ENCODE peak calls at places on chromosomes 3 and 15, in four cellular contexts. R is adrenal gland, L is HCT116, N is tibial nerve. D is an unnamed sample.

GRCh38 chr3:123907720-123908119 is 23.6 kb upstream of the MYLK start:
- DNase-seq in R (no peak), L (no peak), N (no peak), D (no peak)

GRCh38 chr15:90222538-90222937 is 11.2 kb downstream of the CIB1 start:
- DNase-seq in R (no peak), L (no peak), N (no peak), D (no peak)

GRCh38 chr3:143901105-143901504 is 52.8 kb upstream of the SLC9A9 start:
- DNase-seq in R (no peak), L (no peak), N (no peak), D (no peak)

GRCh38 chr3:58866079-58866478 is 183.7 kb downstream of the CFAP20DC start:
- DNase-seq in R (no peak), L (no peak), N (no peak), D (no peak)

GRCh38 chr3:194069421-194070219 is 66.3 kb upstream of the HES1 start:
- DNase-seq in R (peak), L (no peak), N (no peak), D (no peak)

GRCh38 chr3:54433846-54434245 is 311.5 kb downstream of the CACNA2D3 start:
- DNase-seq in R (no peak), L (peak), N (no peak), D (no peak)

GRCh38 chr3:88230638-88231037 is 80.9 kb downstream of the C3orf38 start:
- DNase-seq in R (no peak), L (no peak), N (no peak), D (no peak)

GRCh38 chr3:142394921-142395622 is 52.8 kb downstream of the XRN1 start:
- DNase-seq in R (no peak), L (no peak), N (no peak), D (no peak)

GRCh38 chr3:148758303-148758884 is 60.7 kb downstream of the AGTR1 start:
- DNase-seq in R (no peak), L (no peak), N (no peak), D (no peak)

GRCh38 chr3:70273492-70273891 is 38.9 kb downstream of the MDFIC2 start:
- DNase-seq in R (no peak), L (no peak), N (no peak), D (no peak)

GRCh38 chr15:71921191-71921590 is 110.8 kb downstream of the NR2E3 start:
- DNase-seq in R (no peak), L (no peak), N (no peak), D (peak)

GRCh38 chr15:43135351-43135750 is 2.0 kb downstream of the TMEM62 start:
- DNase-seq in R (no peak), L (no peak), N (no peak), D (no peak)

GRCh38 chr3:183301937-183302580 is 49.0 kb downstream of the B3GNT5 start:
- DNase-seq in R (no peak), L (no peak), N (no peak), D (no peak)

GRCh38 chr15:37792351-37792750 is 142.1 kb upstream of the TMCO5A start:
- DNase-seq in R (no peak), L (no peak), N (no peak), D (no peak)

GRCh38 chr15:38768970-38769369 is 204.4 kb upstream of the RASGRP1 start:
- DNase-seq in R (no peak), L (no peak), N (peak), D (no peak)

GRCh38 chr3:69602112-69602511 is 137.2 kb upstream of the MITF start:
- DNase-seq in R (no peak), L (no peak), N (no peak), D (no peak)

GRCh38 chr3:15520185-15520584 is 1.3 kb downstream of the COLQ start:
- DNase-seq in R (no peak), L (no peak), N (no peak), D (no peak)

GRCh38 chr3:197226179-197226578 is 72.2 kb downstream of the DLG1 start:
- DNase-seq in R (no peak), L (no peak), N (no peak), D (no peak)

GRCh38 chr3:10192953-10193691 is 28.4 kb downstream of the IRAK2 start:
- DNase-seq in R (peak), L (no peak), N (no peak), D (peak)

GRCh38 chr15:101039461-101039860 is 120.3 kb downstream of the LRRK1 start:
- DNase-seq in R (peak), L (no peak), N (no peak), D (no peak)

GRCh38 chr3:132079150-132079549 is 44.3 kb upstream of the CPNE4 start:
- DNase-seq in R (no peak), L (no peak), N (no peak), D (no peak)

GRCh38 chr3:32451049-32451659 is 51.5 kb downstream of the CMTM6 start:
- DNase-seq in R (no peak), L (no peak), N (no peak), D (no peak)

GRCh38 chr3:81302045-81302444 is 459.4 kb downstream of the GBE1 start:
- DNase-seq in R (peak), L (peak), N (peak), D (peak)

GRCh38 chr15:48646364-48646763 is 855 bp upstream of the FBN1 start:
- DNase-seq in R (no peak), L (no peak), N (no peak), D (no peak)

GRCh38 chr15:48644498-48644826 is 1.0 kb downstream of the FBN1 start:
- DNase-seq in R (peak), L (no peak), N (no peak), D (no peak)

GRCh38 chr15:48645558-48646330 is at the start of gene FBN1:
- DNase-seq in R (peak), L (no peak), N (peak), D (peak)

GRCh38 chr15:48643776-48644497 is 1.6 kb downstream of the FBN1 start:
- DNase-seq in R (no peak), L (no peak), N (no peak), D (no peak)

GRCh38 chr15:48644827-48645557 is 517 bp downstream of the FBN1 start:
- DNase-seq in R (peak), L (no peak), N (no peak), D (peak)
- TF ChIP-seq POLR2A in R (no peak), L (no peak), N (no peak), D (no peak)

DNA sequence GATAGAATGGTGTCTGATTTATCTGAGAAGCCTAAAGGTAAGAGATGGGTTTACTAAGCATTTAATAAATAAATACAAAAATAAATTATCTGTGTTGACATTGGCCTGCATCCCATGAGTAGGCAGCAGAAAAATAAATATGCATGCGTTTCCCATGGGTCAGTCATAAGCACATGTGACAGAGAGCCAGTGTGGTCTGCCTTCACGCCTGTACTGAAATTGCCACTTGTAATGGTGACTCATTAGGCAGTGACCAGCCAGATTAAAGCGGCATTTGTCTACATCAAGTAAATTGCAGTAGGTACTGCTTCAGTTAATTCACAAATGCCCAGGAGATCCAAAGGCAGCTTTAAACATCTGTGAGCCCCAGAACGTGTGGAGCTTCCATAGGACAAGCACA is 399.6 kb downstream of the NAALADL2 start:
- DNase-seq in R (no peak), L (no peak), N (no peak), D (no peak)
- TF ChIP-seq POLR2A in R (no peak), L (no peak), N (no peak), D (no peak)

DNA sequence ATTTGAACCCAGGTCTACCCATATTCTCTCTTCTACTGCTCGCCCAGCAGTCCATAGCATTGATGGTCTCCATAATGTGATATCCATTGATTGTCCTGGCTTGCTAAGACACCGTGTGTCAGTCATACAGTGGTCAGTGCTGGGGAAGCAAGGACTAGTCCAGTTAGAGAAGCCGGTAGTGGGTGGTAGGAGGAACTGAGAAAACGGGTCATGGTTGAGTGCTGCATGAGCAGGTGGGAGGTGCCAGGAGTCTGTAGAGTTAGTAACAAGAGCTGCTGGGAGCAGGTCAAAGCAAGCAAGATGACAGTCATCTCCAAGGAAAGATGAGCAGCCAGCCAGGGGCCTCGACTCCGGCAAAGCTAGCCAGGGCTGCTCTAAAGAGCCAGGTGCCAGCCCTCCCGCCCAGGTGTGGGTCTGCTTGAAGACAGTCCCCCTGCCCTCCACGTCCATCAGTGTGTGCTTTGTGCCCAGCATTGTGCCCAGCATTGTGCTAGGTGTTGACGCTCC is 29.5 kb upstream of the USP3 start:
- DNase-seq in R (no peak), L (no peak), N (no peak), D (no peak)
- TF ChIP-seq POLR2A in R (no peak), L (no peak), N (no peak), D (no peak)

GRCh38 chr3:8938021-8938420 is 25.3 kb downstream of the RAD18 start:
- DNase-seq in R (no peak), L (peak), N (no peak), D (no peak)
- TF ChIP-seq POLR2A in R (no peak), L (no peak), N (no peak), D (no peak)

DNA sequence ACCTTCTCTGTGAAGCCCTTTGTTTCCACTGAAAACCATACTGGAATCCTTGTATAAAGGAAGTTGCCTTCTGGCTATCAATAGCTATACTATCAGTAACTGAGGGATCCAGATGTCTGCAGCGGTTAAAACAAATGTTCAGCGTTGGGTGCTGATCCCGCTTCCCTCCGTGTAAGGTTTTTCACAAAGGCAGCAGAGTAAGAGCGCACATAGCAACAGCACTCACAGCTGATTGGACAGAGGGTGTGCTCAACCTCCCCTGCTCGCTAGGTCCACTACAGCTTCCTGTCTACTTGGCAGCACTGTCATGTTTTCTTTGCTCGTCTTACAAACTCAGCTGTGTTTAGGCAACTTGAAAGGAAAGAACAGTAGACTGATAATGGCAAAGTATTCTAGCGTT is 27.3 kb downstream of the ATOSA start:
- DNase-seq in R (peak), L (peak), N (peak), D (peak)
- TF ChIP-seq POLR2A in R (peak), L (no peak), N (no peak), D (no peak)

GRCh38 chr3:105594219-105594618 is 227.5 kb downstream of the ALCAM start:
- DNase-seq in R (no peak), L (no peak), N (no peak), D (no peak)
- TF ChIP-seq POLR2A in R (no peak), L (no peak), N (no peak), D (no peak)

DNA sequence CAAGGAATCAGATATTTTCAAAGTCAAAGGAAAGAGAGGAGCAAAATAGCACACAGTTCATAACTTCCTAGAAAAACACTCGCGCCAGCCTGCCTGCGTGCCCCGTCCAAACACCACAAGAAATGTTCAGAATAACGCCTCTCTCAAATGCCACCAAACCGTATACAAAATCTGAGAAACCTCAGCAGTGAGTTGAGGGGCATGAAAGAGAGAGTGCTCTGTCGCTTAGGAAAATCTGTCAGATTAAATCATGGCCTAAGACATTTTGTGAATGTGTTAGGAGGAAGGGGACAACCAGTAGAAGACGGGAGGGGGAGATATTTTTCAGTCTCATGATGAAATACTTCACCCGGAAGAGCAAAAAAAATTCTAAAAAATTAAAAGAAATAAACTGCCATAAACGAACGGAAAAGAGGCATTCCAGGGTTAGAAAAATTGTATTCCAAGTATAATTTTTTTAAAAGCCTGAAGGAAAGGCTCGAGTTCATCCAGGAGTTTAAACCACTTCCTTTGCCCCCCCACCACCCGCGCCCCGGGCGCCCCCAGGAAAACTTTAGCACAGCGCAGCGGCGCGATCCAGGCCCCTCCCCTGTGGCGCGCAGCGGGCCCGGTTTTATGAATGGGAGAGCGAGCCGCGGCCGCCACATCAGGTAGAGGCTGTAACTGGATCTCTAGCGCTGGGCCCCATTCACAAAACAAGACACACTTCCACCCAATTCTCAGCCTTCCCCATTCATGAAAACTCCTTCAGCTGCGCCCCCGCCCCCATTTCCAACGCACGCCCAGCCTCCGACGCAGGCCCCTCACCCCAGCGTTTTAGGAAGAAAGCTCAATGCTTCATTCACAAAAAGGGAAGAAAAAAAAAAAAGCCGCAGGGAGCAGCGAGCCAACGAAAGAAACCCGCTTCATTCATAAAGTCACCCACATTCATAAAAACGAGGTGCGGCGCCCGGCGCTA is 1.5 kb downstream of the ETV5 start:
- DNase-seq in R (peak), L (peak), N (peak), D (peak)
- TF ChIP-seq POLR2A in R (peak), L (no peak), N (no peak), D (no peak)